ENCODE peak calls at places on chromosomes 2 and 18, in five cellular contexts. O is fibroblast of lung, L is lung, T is cardiac fibroblast, V is mammary epithelial cell. B is an unnamed sample.

GRCh38 chr2:71465356-71465755 is 12.0 kb downstream of the DYSF start:
- DNase-seq in L (no peak), V (no peak), T (no peak), O (no peak), B (no peak)

GRCh38 chr2:216866515-216867095 is 6.7 kb upstream of the TNP1 start:
- DNase-seq in L (no peak), T (no peak), V (peak), O (no peak), B (peak)

GRCh38 chr2:173134703-173135102 is 59.1 kb downstream of the MAP3K20 start:
- DNase-seq in V (no peak), T (peak), O (peak), L (no peak), B (peak)

GRCh38 chr2:28172114-28172898 is 220.4 kb upstream of the FOSL2 start:
- DNase-seq in O (peak), T (peak), L (no peak), V (peak), B (peak)

GRCh38 chr2:31379102-31379501 is 35.4 kb downstream of the XDH start:
- DNase-seq in V (peak), O (no peak), T (no peak), L (no peak), B (peak)

GRCh38 chr2:203623616-203624015 is 82.8 kb upstream of the CD28 start:
- DNase-seq in L (no peak), T (peak), O (no peak), V (peak), B (peak)

GRCh38 chr18:57906852-57907251 is 103.7 kb upstream of the ATP8B1 start:
- DNase-seq in O (no peak), T (no peak), L (no peak), V (peak), B (peak)

GRCh38 chr2:70331012-70331411 is 29.1 kb upstream of the FAM136A start:
- DNase-seq in L (no peak), O (no peak), T (no peak), V (no peak), B (no peak)

GRCh38 chr2:62309465-62310091 is 113.7 kb downstream of the B3GNT2 start:
- DNase-seq in T (no peak), L (no peak), O (no peak), V (no peak), B (no peak)

GRCh38 chr2:127884436-127884835 is 1.3 kb downstream of the AMMECR1L start:
- DNase-seq in L (no peak), O (peak), T (peak), V (peak), B (peak)

GRCh38 chr2:207239754-207240494 is 74.2 kb upstream of the KLF7 start:
- DNase-seq in V (peak), L (no peak), O (peak), T (peak), B (peak)

DNA sequence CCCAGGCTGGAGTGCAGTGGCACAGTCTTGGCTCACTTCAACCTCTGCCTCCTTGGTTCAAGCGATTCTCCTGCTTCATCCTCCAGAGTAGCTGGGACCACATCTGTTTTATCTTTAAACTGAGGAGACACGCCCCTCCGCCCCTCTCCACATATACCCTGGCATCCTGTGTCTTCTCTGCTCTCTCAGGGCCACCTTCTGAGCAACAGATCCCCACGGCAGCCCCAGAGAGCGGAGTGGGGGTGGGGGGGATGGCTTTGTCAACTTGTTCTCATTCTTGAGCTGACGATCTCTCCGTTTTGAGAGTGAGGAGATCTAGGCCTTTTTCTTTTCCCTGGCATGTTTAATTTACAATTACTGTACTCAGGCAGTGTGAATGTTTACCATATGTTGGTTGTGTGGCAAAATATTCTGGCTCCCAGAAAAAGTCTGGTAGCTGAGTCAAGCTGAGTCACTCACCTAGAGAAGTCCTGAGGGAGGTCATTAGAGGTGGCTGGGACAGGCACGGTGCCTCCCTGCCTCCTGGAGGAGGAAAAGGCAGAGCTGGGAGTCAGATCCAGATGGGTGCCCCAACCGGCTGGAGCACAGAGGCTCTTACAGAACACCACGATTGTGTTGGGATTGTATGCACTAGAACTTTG is 19.5 kb upstream of the ID2 start:
- DNase-seq in O (peak), V (peak), L (no peak), T (peak), B (peak)
- TF ChIP-seq CTCF in O (peak), V (peak), L (no peak), T (no peak), B (peak)

GRCh38 chr2:60641866-60642788 is 88.7 kb upstream of the BCL11A start:
- DNase-seq in V (peak), O (peak), T (peak), L (no peak), B (peak)
- H3K4me3 ChIP-seq in V (no peak), O (no peak), T (no peak), L (no peak), B (no peak)

GRCh38 chr2:238019962-238020361 is 40.8 kb upstream of the SCLY start:
- DNase-seq in T (no peak), L (no peak), O (no peak), V (peak), B (peak)

GRCh38 chr2:238016526-238016925 is 44.3 kb upstream of the SCLY start:
- DNase-seq in T (no peak), L (no peak), O (no peak), V (no peak), B (no peak)

GRCh38 chr2:238020816-238021215 is 40.0 kb upstream of the SCLY start:
- DNase-seq in O (no peak), L (no peak), T (no peak), V (no peak), B (no peak)

GRCh38 chr2:238013806-238014205 is 47.0 kb downstream of the UBE2F start:
- DNase-seq in T (no peak), O (no peak), V (no peak), L (no peak), B (no peak)

DNA sequence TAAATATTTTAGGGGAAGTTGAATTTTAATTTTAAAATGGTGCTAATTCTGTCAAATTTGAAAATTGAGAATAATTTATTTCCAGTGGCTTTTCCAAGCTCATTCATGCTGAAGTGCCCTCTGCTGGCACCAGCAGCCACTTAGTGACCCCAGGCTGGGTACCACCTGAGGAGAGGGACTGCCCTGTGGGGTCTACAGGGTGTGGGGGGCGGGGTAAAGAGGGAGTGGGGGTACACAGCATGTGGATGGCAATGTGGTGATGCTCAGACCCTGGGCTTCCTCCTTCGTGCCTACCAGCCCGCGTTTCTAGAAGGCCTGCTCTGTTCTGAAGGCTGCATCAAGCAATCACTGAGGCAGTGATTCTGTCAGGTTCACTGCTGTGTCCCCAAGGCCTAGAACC is 45.1 kb upstream of the SCLY start:
- DNase-seq in L (no peak), O (no peak), T (no peak), V (no peak), B (no peak)
- TF ChIP-seq CTCF in L (no peak), O (peak), T (peak), V (peak), B (peak)

GRCh38 chr2:43217228-43218220 is 8.9 kb downstream of the ZFP36L2 start:
- DNase-seq in T (no peak), O (no peak), V (no peak), L (no peak), B (peak)
- H3K4me3 ChIP-seq in T (no peak), O (no peak), V (no peak), L (no peak), B (no peak)

GRCh38 chr2:9422321-9423099 is 818 bp downstream of the ITGB1BP1 start:
- DNase-seq in L (peak), V (peak), O (peak), T (peak), B (peak)
- TF ChIP-seq CTCF in L (no peak), V (no peak), O (no peak), T (no peak), B (no peak)

DNA sequence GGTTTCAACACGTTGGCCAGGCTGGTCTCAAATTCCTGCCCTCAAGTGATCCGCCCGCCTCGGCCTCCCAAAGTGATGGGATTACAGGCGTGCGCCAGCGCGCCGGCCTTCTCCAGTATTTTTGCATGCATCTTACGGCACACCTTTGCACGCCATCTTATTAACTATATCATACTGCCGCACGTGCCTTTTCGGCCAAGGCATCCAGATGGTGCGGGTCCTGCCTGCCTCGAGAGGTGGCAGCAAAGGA is 759 bp upstream of the ING5 start:
- DNase-seq in V (no peak), O (no peak), T (peak), L (no peak), B (no peak)
- H3K4me3 ChIP-seq in V (peak), O (peak), T (peak), L (peak), B (peak)